ENCODE peak calls at places on chromosomes 16 and 17, in ten cellular contexts. Q is HFF-Myc, K is fibroblast of pulmonary artery, H is brain microvascular endothelial cell, X is astrocyte of the spinal cord, N is progenitor cell of endocrine pancreas, P is AG09309, G is bronchial epithelial cell, U is adrenal gland, I is heart right ventricle. D is an unnamed sample.

GRCh38 chr17:14341866-14342265 is 41.0 kb downstream of the HS3ST3B1 start:
- DNase-seq in Q (no peak), K (peak), H (no peak), X (no peak), N (no peak), P (no peak), G (no peak), U (no peak), I (no peak), D (no peak)

GRCh38 chr16:20811889-20812439 is 5.6 kb downstream of the REXO5 start:
- DNase-seq in Q (no peak), K (no peak), H (no peak), X (no peak), N (no peak), P (no peak), G (no peak), U (no peak), I (no peak), D (no peak)

GRCh38 chr16:23060458-23061320 is 88.6 kb downstream of the USP31 start:
- DNase-seq in Q (peak), K (peak), H (peak), X (peak), N (peak), P (no peak), G (peak), U (peak), I (no peak), D (peak)

GRCh38 chr17:50114849-50115357 is 15.1 kb downstream of the SAMD14 start:
- DNase-seq in Q (no peak), K (peak), H (peak), X (peak), N (no peak), P (no peak), G (peak), U (peak), I (no peak), D (no peak)

GRCh38 chr16:86048882-86049585 is 150.1 kb downstream of the IRF8 start:
- DNase-seq in Q (no peak), K (no peak), H (no peak), X (no peak), N (no peak), P (no peak), G (no peak), U (no peak), I (no peak), D (no peak)

GRCh38 chr17:74117999-74118421 is 85.5 kb upstream of the RPL38 start:
- DNase-seq in Q (no peak), K (no peak), H (no peak), X (no peak), N (no peak), P (no peak), G (no peak), U (no peak), I (no peak), D (no peak)

GRCh38 chr16:56675685-56676210 is 6.1 kb downstream of the MT1H start:
- DNase-seq in Q (no peak), K (no peak), H (no peak), X (no peak), N (no peak), P (no peak), G (no peak), U (no peak), I (no peak), D (no peak)

GRCh38 chr17:7080445-7081041 is 492 bp upstream of the CLEC10A start:
- DNase-seq in Q (no peak), K (no peak), H (no peak), X (no peak), N (no peak), P (no peak), G (no peak), U (no peak), I (peak), D (no peak)

GRCh38 chr16:85419503-85420408 is 193.4 kb upstream of the GSE1 start:
- DNase-seq in Q (no peak), K (no peak), H (no peak), X (no peak), N (no peak), P (no peak), G (no peak), U (no peak), I (no peak), D (no peak)

GRCh38 chr16:88681084-88681680 is 5.1 kb downstream of the SNAI3 start:
- DNase-seq in Q (no peak), K (no peak), H (no peak), X (no peak), N (no peak), P (no peak), G (peak), U (no peak), I (no peak), D (no peak)

GRCh38 chr16:55046513-55046912 is 115.8 kb downstream of the IRX5 start:
- DNase-seq in Q (no peak), K (no peak), H (no peak), X (no peak), N (no peak), P (no peak), G (no peak), U (no peak), I (no peak), D (no peak)

GRCh38 chr17:62761884-62762283 is 46.2 kb downstream of the MARCHF10 start:
- DNase-seq in Q (no peak), K (no peak), H (no peak), X (no peak), N (no peak), P (no peak), G (peak), U (no peak), I (no peak), D (no peak)

GRCh38 chr16:31083081-31083480 is 5.7 kb downstream of the PRSS53 start:
- DNase-seq in Q (no peak), K (no peak), H (no peak), X (no peak), N (no peak), P (no peak), G (no peak), U (no peak), I (no peak), D (no peak)

GRCh38 chr16:10895053-10895946 is 18.3 kb downstream of the CIITA start:
- DNase-seq in Q (no peak), K (peak), H (peak), X (peak), N (peak), P (no peak), G (no peak), U (peak), I (peak), D (peak)

GRCh38 chr17:27414271-27414670 is 42.0 kb upstream of the KSR1 start:
- DNase-seq in Q (no peak), K (no peak), H (no peak), X (no peak), N (no peak), P (no peak), G (peak), U (no peak), I (no peak), D (no peak)

GRCh38 chr16:82655315-82655714 is 28.5 kb downstream of the CDH13 start:
- DNase-seq in Q (peak), K (peak), H (peak), X (peak), N (no peak), P (peak), G (no peak), U (no peak), I (no peak), D (no peak)

DNA sequence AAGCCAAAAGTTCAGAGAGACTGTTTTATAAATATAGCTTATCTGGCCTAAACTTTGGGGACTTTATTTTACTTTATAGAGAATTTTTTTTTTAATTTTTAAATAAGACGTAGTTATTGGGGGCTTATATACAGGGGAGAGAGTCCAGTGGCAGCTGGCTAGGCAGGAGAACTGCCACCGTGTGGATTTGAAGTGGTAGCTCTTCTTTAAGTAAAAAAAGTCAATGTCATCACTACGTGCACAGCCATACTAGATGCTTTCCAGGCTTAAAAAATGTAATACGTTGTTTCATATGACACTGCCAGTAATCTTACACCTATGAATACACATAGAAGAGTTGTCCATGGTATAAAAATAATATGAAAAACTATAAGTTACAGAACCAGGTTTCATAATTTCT is 31.9 kb upstream of the ANKFY1 start:
- DNase-seq in Q (no peak), K (no peak), H (no peak), X (no peak), N (no peak), P (no peak), G (no peak), U (no peak), I (no peak), D (no peak)
- TF ChIP-seq CTCF in Q (no peak), K (no peak), H (no peak), X (no peak), N (no peak), P (no peak), G (no peak), U (no peak), I (no peak), D (no peak)

DNA sequence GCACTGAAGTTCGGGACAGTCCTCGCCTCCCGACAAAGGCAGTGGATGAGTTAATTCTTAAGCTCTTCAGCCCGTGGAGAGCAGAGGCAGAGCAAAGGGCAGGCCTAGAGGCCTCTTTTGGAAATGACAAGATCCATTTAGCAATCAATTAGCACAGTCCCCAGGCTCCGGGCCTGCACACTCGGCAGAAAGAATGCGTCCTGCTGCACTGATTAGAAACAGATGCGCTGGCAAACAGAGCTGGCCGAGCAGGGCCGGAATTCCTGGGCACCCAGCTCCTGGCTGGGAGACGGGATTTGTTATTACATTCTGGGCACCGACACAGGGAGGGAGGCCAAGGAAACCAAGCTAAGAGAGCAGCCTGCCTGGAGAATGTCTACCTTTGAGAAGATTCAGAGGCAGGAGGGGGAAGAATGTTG is 162.9 kb downstream of the COPRS start:
- DNase-seq in Q (peak), K (peak), H (peak), X (peak), N (peak), P (peak), G (no peak), U (no peak), I (peak), D (no peak)
- TF ChIP-seq CTCF in Q (no peak), K (peak), H (peak), X (peak), N (no peak), P (peak), G (no peak), U (no peak), I (peak), D (no peak)

DNA sequence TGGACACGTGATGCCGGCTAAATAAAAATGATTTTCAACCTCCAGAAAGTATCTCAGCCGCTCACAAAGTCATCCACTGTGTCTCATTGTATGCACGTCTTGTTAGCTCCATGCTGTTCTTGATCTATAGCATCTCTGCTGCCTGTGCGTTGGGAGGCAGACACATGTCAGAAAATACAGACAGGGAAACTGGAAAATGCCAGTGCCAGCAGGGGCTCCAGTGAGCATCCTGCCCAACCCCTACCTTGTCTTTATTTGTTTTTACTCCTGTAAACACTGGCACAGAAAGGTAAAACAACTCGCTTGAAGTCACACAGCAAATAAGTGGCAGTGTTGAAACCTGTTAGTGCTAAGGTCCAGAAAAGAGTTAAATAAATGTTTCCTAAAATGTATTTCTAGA is 208.1 kb upstream of the ASIC2 start:
- DNase-seq in Q (no peak), K (no peak), H (no peak), X (no peak), N (no peak), P (no peak), G (no peak), U (no peak), I (no peak), D (no peak)
- TF ChIP-seq CTCF in Q (no peak), K (no peak), H (no peak), X (no peak), N (no peak), P (no peak), G (no peak), U (no peak), I (no peak), D (no peak)

DNA sequence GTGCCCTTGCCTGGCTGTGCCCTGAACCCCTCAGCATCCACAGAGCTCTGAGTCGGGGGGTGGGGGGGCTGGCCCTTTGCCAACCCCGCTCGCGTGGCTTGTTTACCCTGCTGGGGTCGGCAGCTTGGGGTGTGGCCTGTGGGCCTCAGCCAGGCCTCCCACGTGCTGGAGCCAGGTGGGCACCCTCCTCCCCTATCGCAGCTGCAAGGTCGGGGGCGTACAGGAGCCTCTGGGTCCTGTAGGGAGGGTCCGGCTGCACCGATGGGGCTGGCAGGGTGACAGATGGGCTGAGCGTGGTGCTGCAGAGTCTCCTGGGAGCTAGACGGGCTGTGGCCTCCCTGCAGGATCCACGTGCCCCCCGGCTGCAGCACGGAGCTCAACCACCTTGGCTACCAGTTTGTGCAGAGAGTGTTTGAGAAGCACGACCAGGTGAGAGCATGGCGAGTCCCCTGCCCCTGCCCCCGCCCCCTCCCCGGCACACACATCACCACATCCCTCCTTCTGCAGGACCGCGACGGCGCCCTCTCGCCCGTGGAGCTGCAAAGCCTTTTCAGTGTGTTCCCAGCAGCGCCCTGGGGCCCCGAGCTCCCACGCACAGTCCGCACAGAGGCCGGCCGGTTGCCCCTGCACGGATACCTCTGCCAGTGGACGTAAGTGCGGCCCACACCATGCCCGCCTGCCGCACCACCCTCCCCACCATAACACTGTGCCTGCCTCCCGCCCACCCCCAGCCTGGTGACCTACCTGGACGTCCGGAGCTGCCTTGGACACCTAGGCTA is 3.6 kb downstream of the RHOT2 start:
- DNase-seq in Q (no peak), K (no peak), H (no peak), X (no peak), N (no peak), P (no peak), G (no peak), U (no peak), I (no peak), D (no peak)
- TF ChIP-seq CTCF in Q (no peak), K (no peak), H (no peak), X (no peak), N (no peak), P (no peak), G (no peak), U (no peak), I (no peak), D (no peak)

DNA sequence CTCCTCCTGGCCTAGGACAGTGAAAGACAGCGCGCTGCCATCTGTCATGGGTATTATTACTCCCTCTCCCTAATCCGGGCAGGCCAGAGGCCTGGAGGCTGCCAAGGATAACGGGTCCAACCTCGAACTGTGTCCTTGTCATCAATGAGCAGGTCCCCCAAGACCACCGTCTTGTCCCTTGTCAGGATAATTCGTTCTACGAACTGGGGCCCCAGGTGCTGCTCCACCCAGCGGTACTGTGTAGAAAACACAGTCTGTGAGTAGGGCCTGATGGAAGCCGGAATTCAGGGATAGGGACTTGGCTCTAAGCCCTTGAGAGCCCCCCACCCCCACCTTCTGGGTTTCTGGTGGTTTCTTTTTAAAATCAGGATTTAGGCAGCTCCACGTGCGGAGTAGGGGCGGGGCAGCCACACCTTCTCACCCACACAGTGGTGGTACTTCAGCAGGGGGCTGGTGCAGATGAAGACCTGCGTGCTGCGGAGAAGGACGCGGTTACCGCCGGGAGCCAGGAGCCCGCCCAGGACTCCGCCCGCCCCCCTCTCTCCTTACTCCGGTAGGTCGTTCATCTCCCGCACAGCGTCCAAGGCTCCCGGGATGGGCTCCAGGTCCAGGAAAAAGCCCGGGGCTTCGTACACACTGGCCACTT is 787 bp downstream of the NT5C start:
- DNase-seq in Q (no peak), K (peak), H (peak), X (peak), N (peak), P (no peak), G (peak), U (peak), I (no peak), D (no peak)
- TF ChIP-seq CTCF in Q (peak), K (peak), H (peak), X (peak), N (peak), P (peak), G (peak), U (no peak), I (peak), D (no peak)

GRCh38 chr16:77376358-77376757 is 58.5 kb downstream of the ADAMTS18 start:
- DNase-seq in Q (no peak), K (no peak), H (no peak), X (no peak), N (no peak), P (no peak), G (no peak), U (no peak), I (no peak), D (no peak)
- TF ChIP-seq CTCF in Q (peak), K (peak), H (peak), X (no peak), N (no peak), P (no peak), G (no peak), U (no peak), I (no peak), D (no peak)

GRCh38 chr17:44220211-44221071 is 966 bp upstream of the UBTF start:
- DNase-seq in Q (no peak), K (peak), H (no peak), X (peak), N (peak), P (no peak), G (no peak), U (peak), I (peak), D (peak)

GRCh38 chr17:44219126-44219635 is 294 bp downstream of the UBTF start:
- DNase-seq in Q (no peak), K (peak), H (no peak), X (peak), N (peak), P (no peak), G (peak), U (peak), I (no peak), D (no peak)

GRCh38 chr17:44218344-44219125 is 940 bp downstream of the UBTF start:
- DNase-seq in Q (no peak), K (peak), H (peak), X (peak), N (peak), P (no peak), G (peak), U (peak), I (peak), D (peak)

GRCh38 chr17:44221072-44221861 is 1.8 kb upstream of the UBTF start:
- DNase-seq in Q (no peak), K (peak), H (peak), X (peak), N (peak), P (no peak), G (peak), U (peak), I (peak), D (peak)

DNA sequence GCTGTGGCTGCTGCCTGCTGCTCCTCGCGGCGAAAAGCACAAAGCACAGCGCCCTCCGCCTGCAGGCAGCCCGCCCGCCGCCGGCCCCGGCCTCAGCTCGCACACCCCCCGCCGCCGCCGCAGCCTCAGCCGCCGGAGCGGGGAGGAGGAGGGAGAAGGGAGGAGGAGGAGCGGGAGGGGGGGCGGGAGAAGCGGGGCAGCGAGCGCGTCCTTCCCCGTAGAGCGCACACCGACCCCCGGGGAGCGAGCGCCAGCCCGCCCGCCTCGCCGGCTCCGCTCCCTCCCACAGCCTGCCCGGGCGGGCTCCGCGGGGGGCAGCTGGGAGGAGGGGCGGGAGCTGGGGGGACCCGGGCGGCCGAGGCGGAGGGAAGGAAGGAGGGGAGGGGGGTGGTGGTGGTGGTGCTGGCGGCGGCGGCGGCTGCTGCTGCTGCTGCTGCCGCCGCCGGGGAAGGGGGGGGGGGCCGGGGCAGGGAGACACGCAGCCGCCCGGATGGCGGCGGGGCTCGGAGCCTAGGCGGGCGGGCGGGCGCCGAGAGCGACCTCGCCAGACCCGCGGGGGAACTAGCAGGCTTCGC is at the start of gene UBTF:
- DNase-seq in Q (no peak), K (peak), H (peak), X (peak), N (peak), P (no peak), G (no peak), U (peak), I (peak), D (peak)
- TF ChIP-seq CTCF in Q (no peak), K (no peak), H (peak), X (peak), N (no peak), P (no peak), G (no peak), U (no peak), I (no peak), D (no peak)

D was measured in activated B cell treated with CpG ODN at 0.5 μM for 24 hours.